ENCODE peak calls at places on chromosomes 6 and 20, in eight cellular contexts. One of them, this sample, is unnamed.

GRCh38 chr6:167968091-167968490 is 29.4 kb upstream of the KIF25 start:
- DNase-seq in GM23338: peak
- DNase-seq in prostate gland: no peak
- DNase-seq in endothelial cell of umbilical vein: no peak
- DNase-seq in Panc1: no peak
- DNase-seq in K562: peak
- DNase-seq in transverse colon: peak
- DNase-seq in SK-N-SH: peak
- DNase-seq in this sample: no peak

GRCh38 chr6:122903266-122903915 is 92.6 kb upstream of the CLVS2 start:
- DNase-seq in K562: no peak
- DNase-seq in SK-N-SH: no peak
- DNase-seq in GM23338: no peak
- DNase-seq in transverse colon: no peak
- DNase-seq in prostate gland: no peak
- DNase-seq in Panc1: no peak
- DNase-seq in endothelial cell of umbilical vein: no peak
- DNase-seq in this sample: no peak

GRCh38 chr20:61115627-61116026 is 136.4 kb upstream of the CDH4 start:
- DNase-seq in prostate gland: no peak
- DNase-seq in GM23338: no peak
- DNase-seq in SK-N-SH: no peak
- DNase-seq in K562: no peak
- DNase-seq in Panc1: no peak
- DNase-seq in endothelial cell of umbilical vein: no peak
- DNase-seq in transverse colon: no peak
- DNase-seq in this sample: no peak

GRCh38 chr6:55286824-55287223 is 40.4 kb upstream of the GFRAL start:
- DNase-seq in K562: no peak
- DNase-seq in transverse colon: no peak
- DNase-seq in endothelial cell of umbilical vein: no peak
- DNase-seq in GM23338: peak
- DNase-seq in prostate gland: no peak
- DNase-seq in Panc1: no peak
- DNase-seq in SK-N-SH: no peak
- DNase-seq in this sample: no peak

GRCh38 chr20:64115171-64115911 is 8.0 kb upstream of the NPBWR2 start:
- DNase-seq in K562: no peak
- DNase-seq in GM23338: peak
- DNase-seq in SK-N-SH: peak
- DNase-seq in Panc1: no peak
- DNase-seq in prostate gland: no peak
- DNase-seq in transverse colon: no peak
- DNase-seq in endothelial cell of umbilical vein: no peak
- DNase-seq in this sample: no peak

GRCh38 chr6:40346241-40346640 is 240.9 kb downstream of the LRFN2 start:
- DNase-seq in prostate gland: no peak
- DNase-seq in SK-N-SH: no peak
- DNase-seq in K562: no peak
- DNase-seq in GM23338: no peak
- DNase-seq in Panc1: no peak
- DNase-seq in transverse colon: no peak
- DNase-seq in endothelial cell of umbilical vein: no peak
- DNase-seq in this sample: no peak

GRCh38 chr20:32449890-32450401 is 91.8 kb downstream of the ASXL1 start:
- DNase-seq in Panc1: no peak
- DNase-seq in prostate gland: no peak
- DNase-seq in K562: no peak
- DNase-seq in GM23338: no peak
- DNase-seq in endothelial cell of umbilical vein: no peak
- DNase-seq in transverse colon: no peak
- DNase-seq in SK-N-SH: peak
- DNase-seq in this sample: no peak

GRCh38 chr6:46203388-46203787 is 32.6 kb upstream of the ENPP5 start:
- DNase-seq in K562: no peak
- DNase-seq in GM23338: no peak
- DNase-seq in transverse colon: no peak
- DNase-seq in SK-N-SH: no peak
- DNase-seq in prostate gland: no peak
- DNase-seq in Panc1: no peak
- DNase-seq in endothelial cell of umbilical vein: no peak
- DNase-seq in this sample: no peak

GRCh38 chr6:3748208-3748701 is 3.3 kb downstream of the PXDC1 start:
- DNase-seq in endothelial cell of umbilical vein: peak
- DNase-seq in K562: peak
- DNase-seq in GM23338: peak
- DNase-seq in Panc1: peak
- DNase-seq in SK-N-SH: peak
- DNase-seq in transverse colon: peak
- DNase-seq in prostate gland: no peak
- DNase-seq in this sample: peak

GRCh38 chr6:162467679-162468078 is 259.9 kb downstream of the PRKN start:
- DNase-seq in prostate gland: no peak
- DNase-seq in K562: no peak
- DNase-seq in transverse colon: no peak
- DNase-seq in endothelial cell of umbilical vein: no peak
- DNase-seq in Panc1: no peak
- DNase-seq in GM23338: no peak
- DNase-seq in SK-N-SH: no peak
- DNase-seq in this sample: no peak

GRCh38 chr20:49287555-49288249 is 9.8 kb upstream of the ZNFX1 start:
- DNase-seq in endothelial cell of umbilical vein: peak
- DNase-seq in K562: no peak
- DNase-seq in GM23338: no peak
- DNase-seq in prostate gland: no peak
- DNase-seq in Panc1: no peak
- DNase-seq in SK-N-SH: no peak
- DNase-seq in transverse colon: no peak
- DNase-seq in this sample: no peak

DNA sequence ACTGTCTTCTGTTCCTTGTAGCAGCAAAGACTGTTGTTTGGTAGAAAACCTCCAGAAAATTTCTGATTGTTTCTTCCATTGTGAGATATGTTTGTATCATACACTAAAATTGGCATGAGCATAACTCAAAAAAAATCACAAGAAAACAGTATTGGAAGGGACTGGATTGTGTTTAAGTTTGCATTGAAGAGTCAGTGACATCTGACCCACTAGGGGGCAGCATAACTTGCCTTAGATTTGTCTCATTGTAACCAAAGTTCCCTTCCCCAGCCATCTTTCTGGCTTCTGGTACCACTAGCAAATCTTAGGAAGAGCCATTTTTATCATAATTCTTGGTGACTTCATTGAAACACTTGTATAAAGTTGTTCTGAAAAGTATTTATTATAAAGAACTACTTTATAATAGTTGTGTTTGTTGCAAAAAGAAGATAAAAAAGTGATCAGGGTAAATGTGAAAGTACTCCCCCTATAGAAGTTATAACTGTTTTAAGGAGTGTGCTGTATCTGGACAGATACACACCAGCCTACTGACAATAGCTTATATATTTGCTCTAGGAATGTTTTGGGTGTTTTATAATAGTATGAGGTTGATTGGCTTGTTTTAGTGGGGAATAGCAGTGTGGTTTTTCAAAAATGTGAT is 7.7 kb downstream of the CSTF1 start:
- DNase-seq in GM23338: peak
- DNase-seq in transverse colon: peak
- DNase-seq in Panc1: peak
- DNase-seq in endothelial cell of umbilical vein: peak
- DNase-seq in K562: peak
- DNase-seq in prostate gland: peak
- DNase-seq in SK-N-SH: peak
- DNase-seq in this sample: peak
- H3K27ac ChIP-seq in GM23338: no peak
- H3K27ac ChIP-seq in transverse colon: no peak
- H3K27ac ChIP-seq in Panc1: no peak
- H3K27ac ChIP-seq in endothelial cell of umbilical vein: no peak
- H3K27ac ChIP-seq in K562: no peak
- H3K27ac ChIP-seq in prostate gland: no peak
- H3K27ac ChIP-seq in SK-N-SH: no peak
- H3K27ac ChIP-seq in this sample: no peak

GRCh38 chr20:1467355-1468116 is 887 bp upstream of the NSFL1C start:
- DNase-seq in transverse colon: peak
- DNase-seq in GM23338: peak
- DNase-seq in Panc1: no peak
- DNase-seq in prostate gland: no peak
- DNase-seq in endothelial cell of umbilical vein: no peak
- DNase-seq in K562: peak
- DNase-seq in SK-N-SH: peak
- DNase-seq in this sample: peak
- TF ChIP-seq POLR2AphosphoS5 in transverse colon: no peak
- TF ChIP-seq POLR2AphosphoS5 in GM23338: no peak
- TF ChIP-seq POLR2AphosphoS5 in Panc1: no peak
- TF ChIP-seq POLR2AphosphoS5 in prostate gland: no peak
- TF ChIP-seq POLR2AphosphoS5 in endothelial cell of umbilical vein: no peak
- TF ChIP-seq POLR2AphosphoS5 in K562: no peak
- TF ChIP-seq POLR2AphosphoS5 in SK-N-SH: no peak
- TF ChIP-seq POLR2AphosphoS5 in this sample: peak

GRCh38 chr6:119075200-119075981 is 3.1 kb downstream of the FAM184A start:
- DNase-seq in endothelial cell of umbilical vein: no peak
- DNase-seq in SK-N-SH: no peak
- DNase-seq in Panc1: no peak
- DNase-seq in prostate gland: no peak
- DNase-seq in transverse colon: no peak
- DNase-seq in K562: no peak
- DNase-seq in GM23338: no peak
- DNase-seq in this sample: no peak

GRCh38 chr6:119076173-119076965 is 2.1 kb downstream of the FAM184A start:
- DNase-seq in GM23338: no peak
- DNase-seq in prostate gland: no peak
- DNase-seq in endothelial cell of umbilical vein: no peak
- DNase-seq in Panc1: no peak
- DNase-seq in transverse colon: no peak
- DNase-seq in SK-N-SH: no peak
- DNase-seq in K562: no peak
- DNase-seq in this sample: no peak

GRCh38 chr6:119067091-119067490 is 11.4 kb downstream of the FAM184A start:
- DNase-seq in Panc1: no peak
- DNase-seq in GM23338: no peak
- DNase-seq in prostate gland: no peak
- DNase-seq in endothelial cell of umbilical vein: no peak
- DNase-seq in K562: no peak
- DNase-seq in SK-N-SH: no peak
- DNase-seq in transverse colon: no peak
- DNase-seq in this sample: no peak

GRCh38 chr6:119073307-119074051 is 5.0 kb downstream of the FAM184A start:
- DNase-seq in SK-N-SH: no peak
- DNase-seq in K562: no peak
- DNase-seq in endothelial cell of umbilical vein: no peak
- DNase-seq in GM23338: no peak
- DNase-seq in Panc1: no peak
- DNase-seq in transverse colon: no peak
- DNase-seq in prostate gland: no peak
- DNase-seq in this sample: no peak

DNA sequence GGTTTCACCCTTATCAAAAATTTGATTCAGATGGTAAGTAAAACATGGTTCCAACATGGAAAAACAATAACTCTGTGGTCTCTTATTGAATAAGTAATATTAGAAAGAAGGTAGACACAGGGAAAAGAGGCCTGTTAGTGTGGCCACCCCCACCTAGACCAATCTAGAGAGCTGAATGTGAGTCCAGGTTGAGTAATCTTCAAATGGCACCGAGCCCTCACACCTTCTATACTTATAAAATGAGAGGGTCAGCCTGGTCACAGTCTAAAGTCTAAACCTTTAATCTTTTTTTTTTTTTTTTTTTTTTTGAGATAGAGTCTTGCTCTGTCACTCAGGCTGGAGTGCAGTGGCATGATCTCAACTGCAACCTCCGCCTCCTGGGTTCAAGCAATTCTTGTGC is 6.9 kb downstream of the FAM184A start:
- DNase-seq in K562: no peak
- DNase-seq in prostate gland: no peak
- DNase-seq in endothelial cell of umbilical vein: no peak
- DNase-seq in transverse colon: no peak
- DNase-seq in Panc1: no peak
- DNase-seq in SK-N-SH: no peak
- DNase-seq in GM23338: no peak
- DNase-seq in this sample: no peak
- H3K4me3 ChIP-seq in K562: no peak
- H3K4me3 ChIP-seq in prostate gland: no peak
- H3K4me3 ChIP-seq in endothelial cell of umbilical vein: no peak
- H3K4me3 ChIP-seq in transverse colon: no peak
- H3K4me3 ChIP-seq in Panc1: no peak
- H3K4me3 ChIP-seq in SK-N-SH: no peak
- H3K4me3 ChIP-seq in GM23338: no peak
- H3K4me3 ChIP-seq in this sample: no peak

GRCh38 chr6:137849709-137850093 is 17.4 kb upstream of the TNFAIP3 start:
- DNase-seq in prostate gland: no peak
- DNase-seq in GM23338: no peak
- DNase-seq in SK-N-SH: no peak
- DNase-seq in endothelial cell of umbilical vein: no peak
- DNase-seq in transverse colon: no peak
- DNase-seq in K562: no peak
- DNase-seq in Panc1: no peak
- DNase-seq in this sample: no peak
- H3K27ac ChIP-seq in prostate gland: no peak
- H3K27ac ChIP-seq in GM23338: no peak
- H3K27ac ChIP-seq in SK-N-SH: no peak
- H3K27ac ChIP-seq in endothelial cell of umbilical vein: no peak
- H3K27ac ChIP-seq in transverse colon: peak
- H3K27ac ChIP-seq in K562: no peak
- H3K27ac ChIP-seq in Panc1: no peak
- H3K27ac ChIP-seq in this sample: no peak

DNA sequence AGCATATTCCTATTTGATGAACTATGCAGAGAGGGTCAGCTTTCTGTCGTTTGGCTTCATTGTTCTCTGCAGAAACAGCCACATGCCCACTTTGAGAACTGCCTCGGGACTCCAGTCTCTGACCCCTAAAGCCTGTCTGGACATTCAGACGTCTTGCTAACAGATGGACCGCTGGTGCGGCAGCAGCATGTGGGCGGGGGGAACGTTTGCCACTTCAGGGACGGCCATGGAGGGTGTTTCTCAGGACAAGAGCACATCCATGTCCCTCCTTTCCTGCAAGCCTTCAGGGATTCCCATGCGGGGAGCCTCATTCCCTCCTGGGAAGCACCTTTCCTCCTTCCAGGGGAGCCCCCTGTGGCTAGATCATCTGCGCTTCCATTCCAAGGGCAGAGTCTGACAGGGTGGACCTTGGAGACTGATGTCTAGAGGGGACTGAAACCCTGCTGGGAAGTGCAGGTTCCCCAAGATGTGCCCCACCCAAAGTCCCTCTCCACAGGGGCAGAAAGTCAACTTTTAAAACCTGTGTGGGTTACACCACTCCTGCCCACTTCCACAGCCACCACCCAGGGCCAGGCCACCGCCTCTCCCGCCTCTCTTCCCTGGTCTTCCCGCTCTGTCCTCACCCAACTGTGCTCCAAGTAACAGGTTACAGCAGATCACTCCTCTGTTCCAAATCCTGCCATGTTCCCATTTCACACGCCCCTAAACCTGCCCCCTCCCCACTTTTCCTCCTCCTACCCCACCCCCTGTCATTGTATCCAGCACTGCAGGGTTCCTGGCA is 94.8 kb upstream of the PMEPA1 start:
- DNase-seq in Panc1: no peak
- DNase-seq in K562: no peak
- DNase-seq in transverse colon: no peak
- DNase-seq in prostate gland: no peak
- DNase-seq in endothelial cell of umbilical vein: no peak
- DNase-seq in SK-N-SH: peak
- DNase-seq in GM23338: no peak
- DNase-seq in this sample: no peak
- TF ChIP-seq POLR2AphosphoS5 in Panc1: no peak
- TF ChIP-seq POLR2AphosphoS5 in K562: no peak
- TF ChIP-seq POLR2AphosphoS5 in transverse colon: no peak
- TF ChIP-seq POLR2AphosphoS5 in prostate gland: no peak
- TF ChIP-seq POLR2AphosphoS5 in endothelial cell of umbilical vein: no peak
- TF ChIP-seq POLR2AphosphoS5 in SK-N-SH: no peak
- TF ChIP-seq POLR2AphosphoS5 in GM23338: no peak
- TF ChIP-seq POLR2AphosphoS5 in this sample: no peak

This sample was measured in HL-60.